ENCODE peak calls at places on chromosomes 4 and X, in eight cellular contexts. G is CD8-positive, alpha-beta T cell; O is body of pancreas; Q is heart right ventricle; M is fibroblast of lung; I is hepatocyte; C is CD4-positive, alpha-beta memory T cell; P is left ventricle myocardium inferior. X is an unnamed sample.

GRCh38 chr4:184666670-184667069 is 17.1 kb downstream of the PRIMPOL start:
- DNase-seq in Q (no peak), C (no peak), G (no peak), I (no peak), P (no peak), O (peak; percentile 38), M (no peak), X (peak; percentile 96)

GRCh38 chr4:142405021-142405991 is 440.8 kb downstream of the INPP4B start:
- DNase-seq in Q (peak; percentile 67), G (peak; percentile 52), M (peak; percentile 81), O (peak; percentile 50), I (peak; percentile 59), P (peak; percentile 23), C (peak; percentile 64), X (peak; percentile 59)

GRCh38 chrX:153900806-153901752 is 3.4 kb upstream of the AVPR2 start:
- DNase-seq in I (peak; percentile 43), O (peak; percentile 31), G (peak; percentile 73), M (peak; percentile 81), C (peak; percentile 65), P (peak; percentile 39), Q (peak; percentile 54), X (no peak)

GRCh38 chr4:71366776-71367175 is 28.0 kb downstream of the SLC4A4 start:
- DNase-seq in G (no peak), Q (no peak), M (no peak), I (no peak), C (no peak), P (no peak), O (no peak), X (no peak)

GRCh38 chr4:5500165-5500564 is 208.2 kb downstream of the EVC2 start:
- DNase-seq in Q (no peak), O (no peak), M (peak; percentile 14), I (no peak), C (no peak), P (no peak), G (no peak), X (no peak)

GRCh38 chrX:97016106-97016505 is 132.4 kb downstream of the RPA4 start:
- DNase-seq in C (no peak), I (no peak), Q (no peak), G (no peak), P (no peak), O (no peak), M (no peak), X (no peak)

GRCh38 chrX:1601051-1601767 is 9.8 kb downstream of the AKAP17A start:
- DNase-seq in P (no peak), M (no peak), C (no peak), I (no peak), O (no peak), G (no peak), Q (no peak), X (no peak)

GRCh38 chr4:124111922-124112321 is 600.6 kb downstream of the ANKRD50 start:
- DNase-seq in M (peak; percentile 80), P (no peak), O (no peak), I (peak; percentile 71), G (no peak), Q (peak; percentile 32), C (no peak), X (peak; percentile 25)

GRCh38 chr4:54547299-54548097 is 110.3 kb upstream of the KIT start:
- DNase-seq in C (no peak), P (no peak), I (no peak), Q (no peak), G (no peak), O (peak; percentile 7), M (no peak), X (peak; percentile 73)

GRCh38 chr4:109912706-109913621 is at the start of gene EGF:
- DNase-seq in Q (peak; percentile 32), M (peak; percentile 82), P (no peak), O (peak; percentile 44), I (peak; percentile 64), C (no peak), G (no peak), X (peak; percentile 14)

GRCh38 chrX:56766554-56767412 is 37.7 kb downstream of the NBDY start:
- DNase-seq in C (peak; percentile 31), M (peak; percentile 62), P (no peak), Q (no peak), G (no peak), O (no peak), I (no peak), X (no peak)

GRCh38 chr4:40209401-40209800 is 12.6 kb downstream of the RHOH start:
- DNase-seq in G (no peak), O (no peak), C (no peak), P (no peak), M (no peak), Q (no peak), I (no peak), X (no peak)

GRCh38 chr4:40214038-40214437 is 17.2 kb downstream of the RHOH start:
- DNase-seq in P (no peak), O (no peak), M (no peak), G (peak; percentile 91), C (peak; percentile 78), Q (no peak), I (no peak), X (no peak)

GRCh38 chr4:40212674-40213504 is 16.1 kb downstream of the RHOH start:
- DNase-seq in O (no peak), Q (no peak), I (no peak), C (no peak), P (no peak), G (no peak), M (peak; percentile 35), X (no peak)

GRCh38 chr4:40211224-40212185 is 14.7 kb downstream of the RHOH start:
- DNase-seq in P (no peak), O (no peak), Q (no peak), G (no peak), M (no peak), C (no peak), I (no peak), X (no peak)

DNA sequence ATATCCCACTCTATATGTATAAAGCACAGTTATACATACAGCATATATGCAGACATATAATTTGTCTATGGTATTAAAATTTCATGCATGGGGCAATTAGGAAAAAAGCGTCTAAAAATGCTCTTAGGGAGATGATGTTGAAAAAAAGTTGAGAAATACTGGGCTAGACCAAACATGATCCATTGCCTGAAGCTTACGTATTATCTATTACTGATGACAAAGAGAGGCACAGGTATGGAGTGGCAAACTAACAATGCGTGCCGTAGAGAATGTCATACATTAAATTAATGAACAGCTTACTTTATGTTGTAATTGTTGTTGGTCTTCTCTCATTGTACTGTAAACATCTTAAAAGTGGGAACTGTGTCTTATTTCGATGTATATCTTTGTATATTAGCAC is 13.9 kb downstream of the RHOH start:
- DNase-seq in Q (no peak), G (no peak), P (no peak), C (no peak), O (no peak), M (no peak), I (no peak), X (no peak)
- H3K36me3 ChIP-seq in Q (no peaks in the 10 kb centered on the region), G (peaks cover 25% of the 10 kb centered on the region), P (no peaks in the 10 kb centered on the region), C (peaks cover 22% of the 10 kb centered on the region), O (no peaks in the 10 kb centered on the region), M (no peaks in the 10 kb centered on the region), I (no peaks in the 10 kb centered on the region), X (peaks cover 3% of the 10 kb centered on the region)

DNA sequence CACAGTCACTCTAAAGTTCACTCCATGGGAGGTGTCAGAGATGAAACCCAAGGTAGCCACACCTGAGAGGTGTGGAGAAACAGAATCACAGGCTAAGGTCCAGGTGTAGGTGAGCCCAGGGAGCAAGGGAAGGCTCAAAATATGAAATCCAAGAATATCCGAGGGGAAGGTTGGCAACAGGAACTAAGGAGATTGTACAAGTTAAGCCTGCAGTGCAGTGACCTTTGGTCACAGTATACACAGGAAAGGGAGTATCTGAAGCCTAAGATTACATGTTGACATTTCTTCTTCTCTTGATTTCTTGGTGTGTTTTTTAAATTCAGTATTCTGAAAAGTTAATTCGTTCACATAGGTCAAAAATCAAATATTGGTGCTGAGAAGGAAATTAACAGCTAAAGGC is 46.5 kb downstream of the PHF8 start:
- DNase-seq in P (no peak), G (no peak), O (no peak), M (no peak), C (no peak), Q (no peak), I (peak; percentile 8), X (peak; percentile 48)
- H3K36me3 ChIP-seq in P (peaks cover 58% of the 10 kb centered on the region), G (peaks cover 29% of the 10 kb centered on the region), O (no peaks in the 10 kb centered on the region), M (peaks cover under 1% of the 10 kb centered on the region), C (peaks cover 49% of the 10 kb centered on the region), Q (peaks cover 14% of the 10 kb centered on the region), I (no peaks in the 10 kb centered on the region), X (peaks cover 3% of the 10 kb centered on the region)

GRCh38 chrX:40074080-40074958 is 23.4 kb downstream of the BCOR start:
- DNase-seq in I (no peak), P (no peak), O (no peak), C (no peak), M (no peak), Q (no peak), G (no peak), X (no peak)

GRCh38 chrX:40072246-40072645 is 25.5 kb downstream of the BCOR start:
- DNase-seq in M (no peak), P (no peak), I (no peak), C (no peak), G (no peak), O (no peak), Q (no peak), X (no peak)

GRCh38 chrX:40076750-40077149 is 21.0 kb downstream of the BCOR start:
- DNase-seq in I (no peak), P (no peak), M (peak; percentile 17), Q (no peak), O (no peak), G (no peak), C (no peak), X (no peak)

GRCh38 chrX:40074959-40075332 is 22.8 kb downstream of the BCOR start:
- DNase-seq in Q (no peak), C (no peak), G (no peak), M (no peak), I (no peak), O (no peak), P (no peak), X (no peak)

DNA sequence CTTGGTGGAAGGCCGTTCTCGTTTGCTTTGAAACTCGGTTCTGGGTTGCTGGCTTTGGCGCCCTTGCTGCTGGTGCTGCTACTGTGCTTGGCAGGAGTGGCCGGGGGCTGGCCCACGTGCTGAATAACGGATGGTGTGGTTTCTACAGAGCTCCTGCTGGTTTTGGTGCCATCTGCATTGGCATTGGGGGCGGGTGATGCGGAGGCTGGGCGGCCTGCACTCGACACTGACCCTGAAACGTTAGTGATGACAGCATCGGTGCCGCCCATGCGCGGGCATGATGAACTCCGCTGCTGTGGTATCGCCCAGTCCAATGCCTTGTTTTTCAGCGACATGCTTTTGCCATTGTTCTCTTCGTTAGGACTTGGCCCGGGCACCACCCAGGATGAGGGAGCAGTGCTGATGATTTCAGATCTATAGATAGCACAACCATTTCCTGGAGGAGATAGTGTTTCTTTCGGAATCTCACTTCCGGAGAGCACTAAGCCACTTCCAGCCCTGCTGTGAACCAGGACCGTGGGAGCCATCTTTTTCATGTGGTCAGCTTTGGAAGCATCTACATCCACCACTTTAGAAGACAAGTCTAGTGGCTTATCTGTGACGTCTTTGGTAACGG is 24.2 kb downstream of the BCOR start:
- DNase-seq in Q (no peak), M (no peak), P (no peak), G (no peak), I (no peak), O (no peak), C (no peak), X (no peak)
- H3K36me3 ChIP-seq in Q (peaks cover 3% of the 10 kb centered on the region), M (peaks cover 1% of the 10 kb centered on the region), P (peaks cover 47% of the 10 kb centered on the region), G (peaks cover 8% of the 10 kb centered on the region), I (no peaks in the 10 kb centered on the region), O (peaks cover 4% of the 10 kb centered on the region), C (peaks cover 23% of the 10 kb centered on the region), X (peaks cover 4% of the 10 kb centered on the region)

DNA sequence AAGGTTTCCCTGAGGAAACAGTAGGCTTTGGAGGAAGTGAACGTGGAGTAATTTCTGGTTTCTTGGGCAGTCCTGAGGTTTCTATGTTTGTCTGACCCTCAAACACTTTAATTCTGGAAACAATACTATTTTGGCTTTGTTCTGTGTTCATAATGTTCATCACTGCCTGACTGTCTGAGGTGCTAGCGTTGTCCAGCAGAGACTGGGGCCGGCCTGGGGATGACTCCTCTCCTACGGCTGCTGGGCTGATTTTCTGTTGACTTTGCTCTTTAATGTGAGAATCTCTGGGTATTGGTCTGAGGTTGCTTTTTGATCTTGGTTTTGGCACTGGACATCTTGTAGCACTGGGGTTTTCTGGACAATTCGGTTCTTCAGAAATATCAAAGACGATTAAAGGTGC is 75.8 kb downstream of the RPS3A start:
- DNase-seq in G (no peak), C (no peak), I (no peak), Q (no peak), O (no peak), M (no peak), P (no peak), X (no peak)
- H3K36me3 ChIP-seq in G (no peaks in the 10 kb centered on the region), C (no peaks in the 10 kb centered on the region), I (no peaks in the 10 kb centered on the region), Q (peaks cover 21% of the 10 kb centered on the region), O (peaks cover 2% of the 10 kb centered on the region), M (peaks cover 5% of the 10 kb centered on the region), P (peaks cover 43% of the 10 kb centered on the region), X (no peaks in the 10 kb centered on the region)